ENCODE peak calls at places on chromosome 19, in ten cellular contexts. K is T-helper 2 cell; O is stimulated activated CD4-positive, alpha-beta T cell treated with anti-CD3 and anti-CD28 coated beads, Interleukin-2, amount 100 ng/mL, for 24 hours; F is HFFc6; G is CD4-positive, alpha-beta T cell; W is EL; T is stimulated activated CD8-positive, alpha-beta memory T cell treated with anti-CD3 and anti-CD28 coated beads, Interleukin-15, amount 100 ng/mL, for 4 hours; M is T47D; X is NCI-H82; Q is HCT116. C is an unnamed sample.
A peak's percentile ranks its signal among the peaks of the same experiment; 100 is the strongest.

GRCh38 chr19:50242586-50242985 is 39.2 kb downstream of the MYH14 start:
- DNase-seq in Q (no peak), M (no peak), K (no peak), T (no peak), X (no peak), F (no peak), G (no peak), W (no peak), O (no peak), C (no peak)

GRCh38 chr19:34468400-34468799 is 13.2 kb upstream of the WTIP start:
- DNase-seq in K (no peak), Q (no peak), M (no peak), O (no peak), F (no peak), T (no peak), X (no peak), W (no peak), G (no peak), C (no peak)

GRCh38 chr19:55703790-55704215 is 28.8 kb downstream of the EPN1 start:
- DNase-seq in F (no peak), Q (peak; percentile 4), K (peak; percentile 19), T (no peak), X (no peak), M (no peak), O (peak; percentile 55), G (no peak), W (peak; percentile 12), C (peak; percentile 79)

GRCh38 chr19:47247308-47247990 is 8.9 kb upstream of the CCDC9 start:
- DNase-seq in T (peak; percentile 51), F (peak; percentile 65), Q (no peak), K (peak; percentile 72), O (peak; percentile 88), G (peak; percentile 61), M (no peak), X (peak; percentile 82), W (peak; percentile 75), C (peak; percentile 90)

GRCh38 chr19:7541828-7542443 is 6.4 kb downstream of the PNPLA6 start:
- DNase-seq in Q (no peak), W (no peak), T (no peak), X (peak; percentile 21), F (no peak), M (no peak), G (no peak), O (no peak), K (no peak), C (peak; percentile 52)

GRCh38 chr19:40806385-40807146 is 7.6 kb downstream of the EGLN2 start:
- DNase-seq in O (peak; percentile 85), X (peak; percentile 71), T (peak; percentile 60), F (peak; percentile 96), Q (peak; percentile 57), M (no peak), K (peak; percentile 66), W (peak; percentile 92), G (peak; percentile 77), C (peak; percentile 86)

GRCh38 chr19:17739121-17739875 is 12.0 kb upstream of the FCHO1 start:
- DNase-seq in Q (no peak), M (no peak), F (no peak), X (peak; percentile 100), O (no peak), T (no peak), G (no peak), K (no peak), W (no peak), C (no peak)

GRCh38 chr19:2050991-2051770 is at the start of gene MKNK2:
- DNase-seq in Q (no peak), M (peak; percentile 71), X (peak; percentile 88), G (peak; percentile 88), K (peak; percentile 91), F (peak; percentile 76), O (peak; percentile 96), W (peak; percentile 86), T (peak; percentile 86), C (peak; percentile 96)

GRCh38 chr19:38842439-38843174 is 7.2 kb downstream of the HNRNPL start:
- DNase-seq in T (no peak), X (no peak), F (no peak), O (peak; percentile 55), Q (no peak), W (no peak), K (peak; percentile 24), G (peak; percentile 72), M (no peak), C (no peak)

GRCh38 chr19:41192574-41193419 is at the start of gene CYP2S1:
- DNase-seq in M (peak; percentile 65), X (peak; percentile 23), T (no peak), W (peak; percentile 28), F (no peak), G (no peak), Q (peak; percentile 15), K (no peak), O (peak; percentile 25), C (peak; percentile 79)

GRCh38 chr19:5996598-5997320 is 18.8 kb upstream of the RANBP3 start:
- DNase-seq in G (no peak), K (no peak), Q (no peak), T (no peak), W (no peak), O (no peak), M (no peak), X (no peak), F (no peak), C (no peak)